ENCODE peak calls at places on chromosomes 13 and 19, in nine cellular contexts. G is transverse colon, N is right lobe of liver, S is coronary artery, K is fibroblast of the aortic adventitia, T is heart left ventricle, Z is kidney tubule cell, I is EL, E is NAMALWA. P is an unnamed sample.

GRCh38 chr19:54042989-54043388 is 20.7 kb downstream of the VSTM1 start:
- DNase-seq in G (no peak), N (no peak), S (no peak), K (no peak), T (no peak), Z (no peak), I (no peak), E (no peak), P (no peak)

GRCh38 chr19:9584073-9584833 is at the start of gene ZNF121:
- DNase-seq in G (peak), N (peak), S (peak), K (peak), T (peak), Z (peak), I (peak), E (peak), P (peak)

GRCh38 chr19:38856813-38857212 is 7.0 kb upstream of the HNRNPL start:
- DNase-seq in G (no peak), N (no peak), S (no peak), K (no peak), T (no peak), Z (no peak), I (no peak), E (no peak), P (no peak)

GRCh38 chr13:82571653-82572052 is 1310.6 kb downstream of the SLITRK1 start:
- DNase-seq in G (no peak), N (no peak), S (no peak), K (no peak), T (no peak), Z (no peak), I (peak), E (no peak), P (no peak)

GRCh38 chr13:51623473-51623872 is 39.2 kb downstream of the WDFY2 start:
- DNase-seq in G (no peak), N (no peak), S (no peak), K (no peak), T (no peak), Z (no peak), I (peak), E (no peak), P (no peak)

GRCh38 chr13:19089315-19089714 is 92.3 kb downstream of the TUBA3C start:
- DNase-seq in G (no peak), N (no peak), S (no peak), K (no peak), T (no peak), Z (no peak), I (no peak), E (peak), P (no peak)

GRCh38 chr13:57352114-57352513 is 185.1 kb downstream of the PRR20E start:
- DNase-seq in G (no peak), N (no peak), S (no peak), K (no peak), T (no peak), Z (no peak), I (no peak), E (no peak), P (no peak)

GRCh38 chr13:102877285-102877684 is 31.5 kb downstream of the ERCC5 start:
- DNase-seq in G (no peak), N (no peak), S (no peak), K (peak), T (peak), Z (peak), I (peak), E (no peak), P (no peak)

GRCh38 chr13:23440821-23441608 is 7.5 kb upstream of the SACS start:
- DNase-seq in G (no peak), N (no peak), S (no peak), K (no peak), T (peak), Z (peak), I (no peak), E (no peak), P (no peak)

GRCh38 chr13:74171621-74172020 is 37.4 kb upstream of the KLF12 start:
- DNase-seq in G (no peak), N (no peak), S (no peak), K (no peak), T (no peak), Z (no peak), I (no peak), E (no peak), P (no peak)

GRCh38 chr19:7394728-7395359 is 46.1 kb downstream of the ARHGEF18 start:
- DNase-seq in G (peak), N (peak), S (peak), K (peak), T (peak), Z (peak), I (peak), E (peak), P (peak)

GRCh38 chr13:21674271-21675009 is 3.6 kb downstream of the FGF9 start:
- DNase-seq in G (peak), N (no peak), S (no peak), K (no peak), T (peak), Z (no peak), I (no peak), E (no peak), P (peak)

GRCh38 chr19:48819366-48819816 is 8.6 kb upstream of the BCAT2 start:
- DNase-seq in G (peak), N (peak), S (peak), K (peak), T (peak), Z (peak), I (peak), E (no peak), P (no peak)

GRCh38 chr19:45716314-45717130 is 14.2 kb downstream of the FBXO46 start:
- DNase-seq in G (peak), N (no peak), S (no peak), K (peak), T (no peak), Z (peak), I (no peak), E (no peak), P (no peak)